ENCODE peak calls at places on chromosome 6, in four cellular contexts. X, Y, K and N are unnamed samples.

GRCh38 chr6:134979142-134979541 is 29.2 kb upstream of the ALDH8A1 start:
- DNase-seq in Y (no peak), X (no peak), K (no peak), N (no peak)

GRCh38 chr6:17258763-17259162 is 22.4 kb upstream of the RBM24 start:
- DNase-seq in K (no peak), Y (no peak), X (no peak), N (no peak)

GRCh38 chr6:10603265-10603664 is 82.1 kb downstream of the GCNT2 start:
- DNase-seq in X (no peak), Y (no peak), K (no peak), N (no peak)

GRCh38 chr6:42454428-42454791 is 2.7 kb upstream of the TRERF1 start:
- DNase-seq in X (no peak), K (peak; percentile 62), Y (peak; percentile 70), N (peak; percentile 72)

GRCh38 chr6:114375803-114376202 is 33.0 kb upstream of the HS3ST5 start:
- DNase-seq in K (no peak), X (no peak), Y (no peak), N (no peak)

GRCh38 chr6:135013211-135013610 is 41.4 kb downstream of the HBS1L start:
- DNase-seq in Y (no peak), K (no peak), X (no peak), N (no peak)

GRCh38 chr6:33717857-33718552 is 6.5 kb upstream of the UQCC2 start:
- DNase-seq in Y (no peak), K (no peak), X (no peak), N (no peak)

GRCh38 chr6:164854526-164854925 is 454.9 kb downstream of the C6orf118 start:
- DNase-seq in Y (no peak), X (no peak), K (no peak), N (no peak)

GRCh38 chr6:159691133-159691962 is 1.7 kb downstream of the SOD2 start:
- DNase-seq in K (peak; percentile 52), X (peak; percentile 81), Y (peak; percentile 14), N (no peak)

GRCh38 chr6:33590531-33591198 is 10.6 kb upstream of the BAK1 start:
- DNase-seq in K (no peak), X (no peak), Y (no peak), N (peak; percentile 56)

GRCh38 chr6:23498013-23498412 is 628.0 kb upstream of the NRSN1 start:
- DNase-seq in X (peak; percentile 20), Y (no peak), K (no peak), N (no peak)

GRCh38 chr6:132298344-132298949 is 102.8 kb downstream of the MOXD1 start:
- DNase-seq in K (peak; percentile 84), X (peak; percentile 37), Y (peak; percentile 62), N (peak; percentile 60)

GRCh38 chr6:161547617-161548016 is 273.8 kb upstream of the AGPAT4 start:
- DNase-seq in K (no peak), Y (no peak), X (no peak), N (no peak)

GRCh38 chr6:18260448-18261106 is 3.8 kb downstream of the DEK start:
- DNase-seq in K (no peak), Y (no peak), X (no peak), N (no peak)

GRCh38 chr6:62707156-62707555 is 421.1 kb upstream of the KHDRBS2 start:
- DNase-seq in X (no peak), K (peak; percentile 29), Y (no peak), N (no peak)

GRCh38 chr6:149938571-149939462 is 3.0 kb upstream of the ULBP2 start:
- DNase-seq in X (no peak), Y (no peak), K (no peak), N (no peak)

GRCh38 chr6:79031821-79032590 is 46.0 kb downstream of the PHIP start:
- DNase-seq in X (peak; percentile 42), Y (no peak), K (no peak), N (no peak)

GRCh38 chr6:130098317-130098716 is 79.9 kb downstream of the L3MBTL3 start:
- DNase-seq in Y (no peak), X (no peak), K (no peak), N (no peak)

GRCh38 chr6:105258816-105259215 is 79.0 kb upstream of the POPDC3 start:
- DNase-seq in X (no peak), K (no peak), Y (no peak), N (no peak)

GRCh38 chr6:34447381-34447780 is 18.5 kb upstream of the PACSIN1 start:
- DNase-seq in X (no peak), Y (no peak), K (no peak), N (no peak)

GRCh38 chr6:95417856-95418255 is 159.5 kb upstream of the MANEA start:
- DNase-seq in X (no peak), K (peak; percentile 3), Y (peak; percentile 69), N (no peak)

GRCh38 chr6:154511735-154512097 is 1.2 kb upstream of the CNKSR3 start:
- DNase-seq in X (no peak), Y (no peak), K (peak; percentile 38), N (no peak)

GRCh38 chr6:109087661-109088264 is 6.9 kb downstream of the SESN1 start:
- DNase-seq in X (no peak), Y (no peak), K (no peak), N (no peak)

GRCh38 chr6:109093732-109094131 is 914 bp downstream of the SESN1 start:
- DNase-seq in Y (peak; percentile 9), X (no peak), K (no peak), N (no peak)

GRCh38 chr6:109092074-109092473 is 2.6 kb downstream of the SESN1 start:
- DNase-seq in X (no peak), Y (no peak), K (no peak), N (no peak)

GRCh38 chr6:109094351-109095035 is at the start of gene SESN1:
- DNase-seq in K (peak; percentile 93), X (peak; percentile 96), Y (peak; percentile 97), N (peak; percentile 92)

DNA sequence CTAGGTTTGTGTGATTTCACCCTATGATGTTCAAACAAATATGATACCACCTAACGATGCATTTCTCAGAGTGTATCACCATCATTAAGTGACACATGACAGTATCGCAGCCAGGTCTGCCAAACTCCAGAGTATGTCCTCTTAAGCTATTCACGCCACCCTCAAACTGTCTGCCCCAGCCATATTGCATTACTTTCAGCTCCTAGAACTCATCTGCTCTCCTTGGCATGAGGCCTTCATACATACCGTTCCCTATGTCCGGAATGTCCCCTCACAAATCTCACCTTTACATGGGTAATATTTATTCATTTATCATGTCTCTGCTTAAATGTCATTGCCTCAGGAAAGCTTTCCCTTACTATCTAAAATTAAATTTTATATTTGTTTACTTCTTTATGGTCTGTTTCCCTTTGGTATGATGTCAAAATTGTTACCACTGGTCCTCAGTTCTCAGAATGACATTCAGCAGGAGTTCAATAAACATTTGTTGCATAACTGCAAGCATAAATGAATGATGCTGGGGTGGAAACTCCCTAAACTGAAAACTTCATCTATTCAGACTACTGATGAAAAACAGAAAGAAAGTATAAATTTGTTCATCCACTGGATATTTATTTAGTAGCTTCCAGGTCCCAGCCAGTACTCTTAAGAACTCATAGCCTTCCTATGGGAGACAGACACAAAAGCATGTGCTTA is 3.2 kb downstream of the SESN1 start:
- DNase-seq in K (no peak), X (no peak), Y (no peak), N (no peak)
- H3K4me3 ChIP-seq in K (no peak overlapping the region), X (no peak overlapping the region), Y (peak overlapping the region; percentile 84), N (no peak overlapping the region)

GRCh38 chr6:157272372-157272771 is 50.9 kb downstream of the TMEM242 start:
- DNase-seq in X (no peak), Y (no peak), K (no peak), N (no peak)

GRCh38 chr6:157272866-157273755 is 50.2 kb downstream of the TMEM242 start:
- DNase-seq in K (peak; percentile 65), Y (peak; percentile 37), X (no peak), N (peak; percentile 41)

GRCh38 chr6:157274116-157274470 is 49.2 kb downstream of the TMEM242 start:
- DNase-seq in X (no peak), K (no peak), Y (no peak), N (no peak)

GRCh38 chr6:157274471-157275226 is 48.7 kb downstream of the TMEM242 start:
- DNase-seq in X (no peak), Y (peak; percentile 91), K (peak; percentile 85), N (peak; percentile 66)

DNA sequence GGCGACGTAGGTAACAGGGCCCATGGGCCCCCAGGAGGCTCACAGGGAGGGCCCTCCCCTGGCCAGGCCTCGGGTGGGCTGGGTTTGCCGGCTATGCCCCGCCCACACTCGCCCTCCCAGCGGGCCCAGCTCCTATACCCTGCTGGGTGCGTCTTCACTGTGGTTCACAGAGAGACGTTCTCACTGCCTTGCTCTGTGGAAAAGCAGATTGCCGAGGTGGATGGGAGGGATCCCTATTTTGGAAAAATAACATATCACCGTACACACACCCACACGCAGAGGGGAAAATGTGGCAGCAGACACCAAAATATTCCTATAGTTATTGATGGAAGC is 49.6 kb downstream of the TMEM242 start:
- DNase-seq in K (peak; percentile 43), Y (peak; percentile 42), X (no peak), N (peak; percentile 73)
- H3K4me3 ChIP-seq in K (peak overlapping the region; percentile 73), Y (peak overlapping the region; percentile 58), X (no peak overlapping the region), N (peak overlapping the region; percentile 77)

GRCh38 chr6:148617522-148617921 is 129.3 kb upstream of the UST start:
- DNase-seq in K (no peak), Y (no peak), X (peak; percentile 6), N (no peak)

GRCh38 chr6:148619891-148620290 is 126.9 kb upstream of the UST start:
- DNase-seq in K (no peak), X (no peak), Y (no peak), N (no peak)

GRCh38 chr6:148616811-148617210 is 130.0 kb upstream of the UST start:
- DNase-seq in Y (no peak), X (no peak), K (no peak), N (no peak)

GRCh38 chr6:148624025-148624424 is 122.8 kb upstream of the UST start:
- DNase-seq in X (no peak), Y (no peak), K (no peak), N (no peak)

GRCh38 chr6:148620579-148621298 is 126.1 kb upstream of the UST start:
- DNase-seq in Y (no peak), K (no peak), X (no peak), N (no peak)
- H3K4me3 ChIP-seq in Y (no peak overlapping the region), K (no peak overlapping the region), X (no peak overlapping the region), N (no peak overlapping the region)

DNA sequence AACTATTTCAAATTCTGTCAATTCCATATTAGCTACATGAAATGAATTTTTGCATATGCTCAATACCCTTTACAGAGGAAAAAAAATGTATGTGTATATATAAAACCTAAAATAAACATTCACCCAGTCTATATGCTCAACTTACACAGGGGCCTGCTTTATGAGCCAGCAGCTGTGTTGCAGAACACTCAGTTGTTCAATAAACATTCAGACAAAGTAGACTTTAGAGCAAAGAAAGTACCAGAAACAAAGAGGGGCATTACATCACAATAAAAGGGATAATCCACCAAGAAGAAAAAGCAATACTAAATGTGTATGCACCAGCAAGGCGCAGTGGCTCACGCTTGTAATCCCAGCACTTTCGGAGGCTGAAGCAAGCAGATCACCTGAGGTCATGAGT is 9.5 kb downstream of the COQ3 start:
- DNase-seq in K (no peak), X (peak; percentile 20), Y (no peak), N (no peak)
- H3K4me3 ChIP-seq in K (no peak overlapping the region), X (no peak overlapping the region), Y (no peak overlapping the region), N (no peak overlapping the region)

DNA sequence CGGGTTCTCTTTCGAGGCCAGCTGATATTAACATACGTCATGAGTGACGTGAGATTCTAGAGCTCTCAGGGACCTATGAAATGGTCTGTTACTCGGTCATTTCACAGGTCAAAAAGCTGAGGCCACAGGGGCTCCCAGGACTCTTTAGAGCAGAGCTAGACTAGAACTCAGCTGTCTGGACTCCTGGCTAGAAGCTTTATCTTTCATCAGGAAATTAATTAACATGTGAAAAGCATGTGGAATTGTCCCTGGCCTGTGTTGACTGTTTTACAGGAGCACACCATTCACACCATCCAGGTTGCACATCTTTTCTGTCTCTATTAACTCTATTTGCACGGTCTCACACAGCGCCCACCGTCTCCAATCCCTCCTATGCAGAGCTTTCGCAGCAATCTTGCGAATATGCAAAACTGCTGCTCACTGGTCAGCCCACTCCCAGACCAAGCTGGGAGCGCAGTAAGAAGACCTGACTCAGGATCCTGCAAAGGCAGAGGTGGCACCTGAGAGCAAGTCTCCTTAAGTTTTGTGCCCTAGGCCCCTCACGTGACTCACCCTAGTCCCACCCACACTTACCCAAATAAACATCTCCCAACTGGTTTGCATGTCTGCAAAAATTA is 522.5 kb downstream of the CD83 start:
- DNase-seq in Y (no peak), K (peak; percentile 71), X (no peak), N (no peak)
- H3K4me3 ChIP-seq in Y (no peak overlapping the region), K (peak overlapping the region; percentile 17), X (no peak overlapping the region), N (peak overlapping the region; percentile 45)